ENCODE peak calls at places on chromosomes 12 and 14, in five cellular contexts. U is A549, P is ovary, X is pancreas, M is fibroblast of villous mesenchyme. S is an unnamed sample.

GRCh38 chr14:79074501-79074900 is 904.3 kb downstream of the NRXN3 start:
- DNase-seq in P (no peak), X (no peak), M (peak), U (no peak), S (no peak)

GRCh38 chr12:8911606-8912268 is 2.6 kb upstream of the PHC1 start:
- DNase-seq in X (no peak), U (no peak), M (no peak), P (no peak), S (no peak)

GRCh38 chr12:125852116-125852515 is 786.9 kb downstream of the AACS start:
- DNase-seq in M (peak), X (no peak), U (no peak), P (no peak), S (no peak)

GRCh38 chr14:75823334-75823733 is 158.5 kb downstream of the TGFB3 start:
- DNase-seq in U (no peak), P (peak), X (no peak), M (no peak), S (peak)

GRCh38 chr14:65169351-65169750 is 67.0 kb upstream of the MAX start:
- DNase-seq in M (peak), U (no peak), X (no peak), P (no peak), S (peak)

GRCh38 chr14:88129306-88130056 is 124.5 kb downstream of the GPR65 start:
- DNase-seq in U (peak), X (no peak), P (no peak), M (peak), S (peak)

GRCh38 chr14:30888480-30889243 is 14.3 kb downstream of the COCH start:
- DNase-seq in U (no peak), P (no peak), M (no peak), X (no peak), S (no peak)

GRCh38 chr12:101891462-101891971 is 14.1 kb downstream of the DRAM1 start:
- DNase-seq in P (no peak), X (no peak), U (peak), M (peak), S (peak)

GRCh38 chr14:101717663-101718490 is 43.6 kb upstream of the PPP2R5C start:
- DNase-seq in U (no peak), P (no peak), X (no peak), M (no peak), S (no peak)

GRCh38 chr14:100994082-100994481 is 90.6 kb upstream of the RTL1 start:
- DNase-seq in P (no peak), M (peak), X (no peak), U (peak), S (no peak)

GRCh38 chr14:81384900-81385299 is 15.2 kb downstream of the STON2 start:
- DNase-seq in U (no peak), P (no peak), M (peak), X (no peak), S (peak)

GRCh38 chr14:101564819-101565698 is 3.8 kb downstream of the DIO3 start:
- DNase-seq in U (peak), P (no peak), M (no peak), X (no peak), S (no peak)

GRCh38 chr14:34355584-34356266 is 106.3 kb downstream of the SPTSSA start:
- DNase-seq in U (no peak), P (no peak), M (peak), X (no peak), S (peak)

GRCh38 chr14:64628940-64629403 is 75.3 kb upstream of the PLEKHG3 start:
- DNase-seq in U (peak), M (peak), X (no peak), P (no peak), S (peak)

GRCh38 chr12:28710882-28711281 is 438.2 kb upstream of the FAR2 start:
- DNase-seq in X (no peak), U (no peak), P (no peak), M (peak), S (peak)

GRCh38 chr14:72017290-72017689 is 85.1 kb downstream of the RGS6 start:
- DNase-seq in P (no peak), M (no peak), X (no peak), U (no peak), S (no peak)

GRCh38 chr12:10936495-10936894 is 2.6 kb downstream of the TAS2R14 start:
- DNase-seq in M (no peak), X (no peak), U (no peak), P (no peak), S (no peak)

GRCh38 chr14:39581474-39581873 is 149.2 kb upstream of the FBXO33 start:
- DNase-seq in X (no peak), U (no peak), M (no peak), P (no peak), S (no peak)

GRCh38 chr14:99274346-99275221 is 2.6 kb upstream of the BCL11B start:
- DNase-seq in P (peak), X (peak), M (peak), U (peak), S (peak)
- TF ChIP-seq CTCF in P (no peak), X (no peak), M (peak), U (peak), S (peak)

DNA sequence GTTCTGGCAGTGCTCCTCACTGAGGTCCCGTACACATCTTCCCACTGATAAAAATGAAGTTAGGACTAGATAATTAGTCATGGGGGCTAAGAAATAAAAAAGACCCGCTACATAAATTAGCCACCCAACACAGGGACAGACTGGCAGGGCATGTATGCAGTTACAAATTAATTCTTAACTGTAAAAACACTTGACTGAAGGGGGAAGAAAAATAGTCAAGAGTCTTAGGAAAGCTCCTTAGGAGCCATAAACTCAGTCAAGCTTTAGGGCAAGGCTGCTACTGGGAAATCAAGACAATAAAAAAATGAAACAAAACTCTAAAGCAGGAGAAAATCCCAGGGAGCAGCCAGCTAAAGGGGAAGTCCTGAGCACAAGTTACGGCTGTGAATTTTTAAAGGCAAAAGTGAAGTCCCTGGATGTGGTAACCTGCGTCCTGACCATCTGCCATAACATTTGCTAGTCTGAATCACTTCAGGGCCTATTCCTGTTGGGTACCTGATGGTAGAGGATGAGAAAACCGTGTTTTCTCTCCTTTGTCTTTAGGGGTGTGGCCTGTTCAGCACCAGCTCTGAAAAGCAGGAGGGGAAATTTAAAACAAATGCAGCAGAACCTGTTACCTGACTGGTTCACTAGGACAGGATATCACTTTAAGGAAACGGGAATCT is 7.5 kb upstream of the NPFF start:
- DNase-seq in X (no peak), U (no peak), M (no peak), P (no peak), S (no peak)
- H3K4me3 ChIP-seq in X (no peak), U (no peak), M (no peak), P (no peak), S (no peak)

GRCh38 chr14:23861666-23862065 is 91.9 kb upstream of the DHRS4 start:
- DNase-seq in X (peak), P (peak), U (peak), M (no peak), S (no peak)
- TF ChIP-seq CTCF in X (no peak), P (no peak), U (no peak), M (no peak), S (no peak)

GRCh38 chr12:89862511-89863331 is 154.1 kb upstream of the ATP2B1 start:
- DNase-seq in X (no peak), U (no peak), M (peak), P (no peak), S (peak)
- H3K4me3 ChIP-seq in X (no peak), U (no peak), M (no peak), P (no peak), S (no peak)

DNA sequence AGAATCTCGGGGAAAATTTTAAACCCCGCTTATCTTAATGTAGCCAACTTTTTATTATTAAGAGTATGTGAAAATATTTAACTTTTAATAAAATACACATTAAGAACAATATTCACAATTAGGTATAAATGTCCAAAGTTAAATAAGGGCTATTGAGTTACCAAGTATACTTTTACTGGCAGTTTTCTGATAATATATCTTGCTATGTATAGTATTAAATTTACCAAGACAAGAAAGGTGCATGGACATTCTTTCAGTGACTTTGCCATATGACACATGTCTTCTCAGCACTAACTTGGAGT is 115.4 kb downstream of the MON2 start:
- DNase-seq in M (no peak), U (no peak), P (no peak), X (no peak), S (no peak)
- TF ChIP-seq CTCF in M (no peak), U (peak), P (no peak), X (no peak), S (no peak)

GRCh38 chr12:6960291-6961277 is 9.4 kb downstream of the PTPN6 start:
- DNase-seq in U (peak), M (peak), P (peak), X (no peak), S (peak)

GRCh38 chr12:6957741-6958608 is 6.8 kb downstream of the PTPN6 start:
- DNase-seq in X (no peak), U (no peak), M (no peak), P (no peak), S (no peak)

GRCh38 chr12:6961278-6961694 is 9.2 kb downstream of the PHB2 start:
- DNase-seq in U (no peak), X (peak), P (peak), M (peak), S (peak)

GRCh38 chr12:6958609-6959375 is 7.6 kb downstream of the PTPN6 start:
- DNase-seq in M (no peak), U (no peak), P (no peak), X (no peak), S (no peak)

GRCh38 chr12:6959376-6960290 is 8.5 kb downstream of the PTPN6 start:
- DNase-seq in U (no peak), P (no peak), X (no peak), M (no peak), S (no peak)
- H3K4me3 ChIP-seq in U (no peak), P (no peak), X (no peak), M (no peak), S (no peak)

GRCh38 chr12:58156697-58157096 is 215.3 kb downstream of the ATP23 start:
- DNase-seq in U (no peak), M (no peak), X (no peak), P (no peak), S (no peak)
- TF ChIP-seq CTCF in U (no peak), M (no peak), X (no peak), P (no peak), S (no peak)

DNA sequence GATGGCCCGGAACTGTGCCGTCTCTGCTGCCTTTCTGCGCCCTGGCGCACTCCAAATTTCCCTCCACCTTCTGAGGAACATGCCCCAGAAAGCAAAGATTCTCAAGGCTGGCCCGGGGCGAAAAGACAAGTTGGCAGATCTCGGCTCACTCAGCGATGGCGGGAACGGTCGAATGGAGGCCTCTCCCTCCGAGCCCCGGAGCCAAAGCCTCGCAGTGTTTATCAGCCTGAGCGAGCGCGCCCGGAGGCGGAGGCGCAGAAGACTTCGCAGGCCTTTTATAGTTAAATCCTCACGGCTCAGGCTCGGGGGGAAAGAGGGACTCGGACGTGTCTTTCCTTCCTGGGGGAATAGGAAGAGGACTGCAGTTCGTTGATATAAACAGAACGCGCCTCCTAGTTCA is 5.5 kb downstream of the TBX5 start:
- DNase-seq in U (no peak), X (no peak), M (peak), P (no peak), S (no peak)
- H3K4me3 ChIP-seq in U (no peak), X (no peak), M (peak), P (no peak), S (peak)

GRCh38 chr14:22099942-22100763 is 426.5 kb upstream of the OR4E1 start:
- DNase-seq in U (peak), X (peak), M (peak), P (peak), S (peak)
- TF ChIP-seq CTCF in U (peak), X (no peak), M (peak), P (peak), S (peak)